ENCODE peak calls at places on chromosomes 16 and 17, in ten cellular contexts. One of them, this sample, is unnamed.

GRCh38 chr16:14564323-14564722 is 65.7 kb downstream of the PARN start:
- DNase-seq in gastrocnemius medialis: no peak
- DNase-seq in GM23248: no peak
- DNase-seq in hepatocyte: peak; percentile 64
- DNase-seq in pancreas: no peak
- DNase-seq in MM.1S: peak; percentile 24
- DNase-seq in left ventricle myocardium inferior: no peak
- DNase-seq in OCI-LY7: no peak
- DNase-seq in CD8-positive, alpha-beta memory T cell: no peak
- DNase-seq in IMR-90: no peak
- DNase-seq in this sample: no peak

GRCh38 chr17:80000955-80001354 is 34.7 kb downstream of the TBC1D16 start:
- DNase-seq in MM.1S: no peak
- DNase-seq in left ventricle myocardium inferior: no peak
- DNase-seq in OCI-LY7: no peak
- DNase-seq in GM23248: no peak
- DNase-seq in gastrocnemius medialis: no peak
- DNase-seq in CD8-positive, alpha-beta memory T cell: no peak
- DNase-seq in IMR-90: no peak
- DNase-seq in hepatocyte: no peak
- DNase-seq in pancreas: peak; percentile 67
- DNase-seq in this sample: no peak

GRCh38 chr17:41754066-41754465 is 19.6 kb upstream of the HAP1 start:
- DNase-seq in hepatocyte: no peak
- DNase-seq in OCI-LY7: no peak
- DNase-seq in IMR-90: no peak
- DNase-seq in left ventricle myocardium inferior: no peak
- DNase-seq in gastrocnemius medialis: no peak
- DNase-seq in pancreas: no peak
- DNase-seq in GM23248: no peak
- DNase-seq in MM.1S: no peak
- DNase-seq in CD8-positive, alpha-beta memory T cell: no peak
- DNase-seq in this sample: no peak

GRCh38 chr16:77683845-77684526 is 38.3 kb upstream of the NUDT7 start:
- DNase-seq in GM23248: no peak
- DNase-seq in left ventricle myocardium inferior: no peak
- DNase-seq in MM.1S: no peak
- DNase-seq in hepatocyte: no peak
- DNase-seq in pancreas: no peak
- DNase-seq in IMR-90: no peak
- DNase-seq in gastrocnemius medialis: no peak
- DNase-seq in OCI-LY7: no peak
- DNase-seq in CD8-positive, alpha-beta memory T cell: no peak
- DNase-seq in this sample: no peak

GRCh38 chr17:54992797-54993639 is 24.5 kb downstream of the STXBP4 start:
- DNase-seq in IMR-90: peak; percentile 54
- DNase-seq in gastrocnemius medialis: no peak
- DNase-seq in left ventricle myocardium inferior: no peak
- DNase-seq in CD8-positive, alpha-beta memory T cell: peak; percentile 37
- DNase-seq in pancreas: no peak
- DNase-seq in MM.1S: peak; percentile 64
- DNase-seq in hepatocyte: peak; percentile 75
- DNase-seq in GM23248: peak; percentile 69
- DNase-seq in OCI-LY7: peak; percentile 75
- DNase-seq in this sample: peak; percentile 10

GRCh38 chr17:35052240-35052608 is 11.3 kb downstream of the RFFL start:
- DNase-seq in gastrocnemius medialis: no peak
- DNase-seq in IMR-90: peak; percentile 77
- DNase-seq in left ventricle myocardium inferior: no peak
- DNase-seq in MM.1S: no peak
- DNase-seq in pancreas: no peak
- DNase-seq in hepatocyte: no peak
- DNase-seq in OCI-LY7: no peak
- DNase-seq in GM23248: peak; percentile 64
- DNase-seq in CD8-positive, alpha-beta memory T cell: no peak
- DNase-seq in this sample: no peak

GRCh38 chr16:59339871-59340270 is 605.8 kb upstream of the GOT2 start:
- DNase-seq in left ventricle myocardium inferior: no peak
- DNase-seq in IMR-90: no peak
- DNase-seq in CD8-positive, alpha-beta memory T cell: no peak
- DNase-seq in OCI-LY7: no peak
- DNase-seq in pancreas: no peak
- DNase-seq in gastrocnemius medialis: no peak
- DNase-seq in GM23248: no peak
- DNase-seq in hepatocyte: no peak
- DNase-seq in MM.1S: no peak
- DNase-seq in this sample: no peak

GRCh38 chr16:2535644-2536021 is 2.2 kb upstream of the PDPK1 start:
- DNase-seq in pancreas: no peak
- DNase-seq in GM23248: peak; percentile 90
- DNase-seq in CD8-positive, alpha-beta memory T cell: no peak
- DNase-seq in OCI-LY7: no peak
- DNase-seq in left ventricle myocardium inferior: no peak
- DNase-seq in MM.1S: no peak
- DNase-seq in gastrocnemius medialis: peak; percentile 14
- DNase-seq in IMR-90: peak; percentile 93
- DNase-seq in hepatocyte: peak; percentile 40
- DNase-seq in this sample: no peak

GRCh38 chr16:5045499-5046115 is 11.9 kb upstream of the NAGPA start:
- DNase-seq in GM23248: no peak
- DNase-seq in left ventricle myocardium inferior: no peak
- DNase-seq in MM.1S: no peak
- DNase-seq in hepatocyte: no peak
- DNase-seq in CD8-positive, alpha-beta memory T cell: no peak
- DNase-seq in IMR-90: no peak
- DNase-seq in gastrocnemius medialis: no peak
- DNase-seq in pancreas: peak; percentile 17
- DNase-seq in OCI-LY7: no peak
- DNase-seq in this sample: no peak

GRCh38 chr17:2090804-2091534 is 36.1 kb downstream of the HIC1 start:
- DNase-seq in pancreas: no peak
- DNase-seq in CD8-positive, alpha-beta memory T cell: no peak
- DNase-seq in hepatocyte: peak; percentile 86
- DNase-seq in GM23248: peak; percentile 97
- DNase-seq in IMR-90: peak; percentile 97
- DNase-seq in MM.1S: no peak
- DNase-seq in left ventricle myocardium inferior: peak; percentile 64
- DNase-seq in OCI-LY7: no peak
- DNase-seq in gastrocnemius medialis: no peak
- DNase-seq in this sample: no peak

GRCh38 chr17:22506231-22506630 is 813.9 kb downstream of the KCNJ18 start:
- DNase-seq in left ventricle myocardium inferior: no peak
- DNase-seq in OCI-LY7: no peak
- DNase-seq in hepatocyte: no peak
- DNase-seq in GM23248: no peak
- DNase-seq in IMR-90: no peak
- DNase-seq in pancreas: no peak
- DNase-seq in MM.1S: no peak
- DNase-seq in CD8-positive, alpha-beta memory T cell: no peak
- DNase-seq in gastrocnemius medialis: no peak
- DNase-seq in this sample: no peak

GRCh38 chr16:85524365-85524629 is 88.8 kb upstream of the GSE1 start:
- DNase-seq in IMR-90: no peak
- DNase-seq in pancreas: peak; percentile 68
- DNase-seq in hepatocyte: no peak
- DNase-seq in MM.1S: no peak
- DNase-seq in OCI-LY7: no peak
- DNase-seq in gastrocnemius medialis: no peak
- DNase-seq in GM23248: no peak
- DNase-seq in left ventricle myocardium inferior: no peak
- DNase-seq in CD8-positive, alpha-beta memory T cell: no peak
- DNase-seq in this sample: no peak

GRCh38 chr17:76268991-76269981 is 4.1 kb downstream of the UBALD2 start:
- DNase-seq in IMR-90: no peak
- DNase-seq in pancreas: no peak
- DNase-seq in GM23248: no peak
- DNase-seq in CD8-positive, alpha-beta memory T cell: no peak
- DNase-seq in left ventricle myocardium inferior: no peak
- DNase-seq in OCI-LY7: peak; percentile 45
- DNase-seq in hepatocyte: no peak
- DNase-seq in gastrocnemius medialis: no peak
- DNase-seq in MM.1S: no peak
- DNase-seq in this sample: peak; percentile 50

GRCh38 chr17:55710829-55711496 is 11.7 kb downstream of the TMEM100 start:
- DNase-seq in gastrocnemius medialis: no peak
- DNase-seq in hepatocyte: no peak
- DNase-seq in pancreas: no peak
- DNase-seq in GM23248: no peak
- DNase-seq in left ventricle myocardium inferior: no peak
- DNase-seq in IMR-90: no peak
- DNase-seq in OCI-LY7: no peak
- DNase-seq in MM.1S: no peak
- DNase-seq in CD8-positive, alpha-beta memory T cell: no peak
- DNase-seq in this sample: no peak

GRCh38 chr16:31375231-31375630 is 17.9 kb upstream of the ITGAD start:
- DNase-seq in OCI-LY7: no peak
- DNase-seq in pancreas: no peak
- DNase-seq in CD8-positive, alpha-beta memory T cell: no peak
- DNase-seq in IMR-90: no peak
- DNase-seq in left ventricle myocardium inferior: no peak
- DNase-seq in gastrocnemius medialis: no peak
- DNase-seq in MM.1S: no peak
- DNase-seq in hepatocyte: no peak
- DNase-seq in GM23248: no peak
- DNase-seq in this sample: no peak

GRCh38 chr16:85394511-85395206 is 218.5 kb upstream of the GSE1 start:
- DNase-seq in CD8-positive, alpha-beta memory T cell: no peak
- DNase-seq in gastrocnemius medialis: no peak
- DNase-seq in OCI-LY7: peak; percentile 24
- DNase-seq in pancreas: no peak
- DNase-seq in MM.1S: no peak
- DNase-seq in left ventricle myocardium inferior: peak; percentile 10
- DNase-seq in GM23248: no peak
- DNase-seq in hepatocyte: no peak
- DNase-seq in IMR-90: no peak
- DNase-seq in this sample: no peak

GRCh38 chr17:61903251-61903650 is 24.5 kb downstream of the INTS2 start:
- DNase-seq in left ventricle myocardium inferior: no peak
- DNase-seq in OCI-LY7: no peak
- DNase-seq in IMR-90: no peak
- DNase-seq in hepatocyte: no peak
- DNase-seq in CD8-positive, alpha-beta memory T cell: no peak
- DNase-seq in pancreas: no peak
- DNase-seq in gastrocnemius medialis: no peak
- DNase-seq in GM23248: no peak
- DNase-seq in MM.1S: no peak
- DNase-seq in this sample: no peak

GRCh38 chr17:61895391-61895790 is 32.1 kb upstream of the BRIP1 start:
- DNase-seq in OCI-LY7: no peak
- DNase-seq in hepatocyte: no peak
- DNase-seq in CD8-positive, alpha-beta memory T cell: no peak
- DNase-seq in pancreas: no peak
- DNase-seq in GM23248: no peak
- DNase-seq in MM.1S: no peak
- DNase-seq in gastrocnemius medialis: no peak
- DNase-seq in left ventricle myocardium inferior: no peak
- DNase-seq in IMR-90: no peak
- DNase-seq in this sample: no peak

GRCh38 chr17:61897548-61898180 is 30.1 kb downstream of the INTS2 start:
- DNase-seq in OCI-LY7: no peak
- DNase-seq in pancreas: no peak
- DNase-seq in IMR-90: no peak
- DNase-seq in MM.1S: no peak
- DNase-seq in gastrocnemius medialis: no peak
- DNase-seq in hepatocyte: no peak
- DNase-seq in CD8-positive, alpha-beta memory T cell: no peak
- DNase-seq in left ventricle myocardium inferior: no peak
- DNase-seq in GM23248: no peak
- DNase-seq in this sample: no peak
- H3K4me1 ChIP-seq in OCI-LY7: no peaks in the 10 kb centered on the region
- H3K4me1 ChIP-seq in pancreas: no peaks in the 10 kb centered on the region
- H3K4me1 ChIP-seq in IMR-90: no peaks in the 10 kb centered on the region
- H3K4me1 ChIP-seq in MM.1S: no peaks in the 10 kb centered on the region
- H3K4me1 ChIP-seq in gastrocnemius medialis: no peaks in the 10 kb centered on the region
- H3K4me1 ChIP-seq in hepatocyte: no peaks in the 10 kb centered on the region
- H3K4me1 ChIP-seq in CD8-positive, alpha-beta memory T cell: no peaks in the 10 kb centered on the region
- H3K4me1 ChIP-seq in left ventricle myocardium inferior: no peaks in the 10 kb centered on the region
- H3K4me1 ChIP-seq in GM23248: no peaks in the 10 kb centered on the region
- H3K4me1 ChIP-seq in this sample: no peaks in the 10 kb centered on the region

DNA sequence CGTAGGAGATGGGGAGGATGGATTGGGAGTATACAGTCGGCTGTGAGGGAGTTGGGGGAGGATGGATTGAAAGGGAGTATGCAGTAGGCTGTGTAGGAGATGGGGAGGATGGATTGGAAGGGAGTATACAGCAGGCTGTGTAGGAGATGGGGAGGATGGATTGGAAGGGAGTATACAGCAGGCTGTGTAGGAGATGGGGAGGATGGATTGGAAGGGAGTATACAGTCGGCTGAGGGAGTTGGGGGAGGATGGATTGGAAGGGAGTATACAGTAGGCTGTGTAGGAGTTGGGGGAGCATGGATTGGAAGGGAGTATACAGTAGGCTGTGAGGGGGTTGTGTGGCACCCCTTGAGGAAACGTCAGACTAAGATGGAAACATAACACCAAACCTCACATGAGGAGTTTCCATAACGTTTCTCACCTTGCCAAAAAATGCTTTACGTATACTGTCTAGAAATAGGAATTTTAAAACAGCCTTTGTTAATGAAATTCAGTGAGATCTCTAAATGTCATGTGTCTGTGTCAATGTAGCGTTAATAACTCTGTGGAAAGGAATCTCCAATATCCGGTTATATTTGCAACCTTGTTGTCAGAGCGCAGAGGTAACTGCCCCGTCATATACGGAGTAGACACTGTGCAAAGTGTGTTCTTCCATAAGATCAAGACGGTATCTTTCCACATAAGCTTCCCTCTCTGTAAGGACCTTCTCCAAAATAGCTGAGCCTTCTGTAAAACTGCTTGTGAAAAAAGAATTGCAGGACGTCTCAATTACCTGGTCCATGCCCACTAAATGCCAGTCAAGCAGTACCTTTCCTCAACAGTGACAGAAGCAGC is 6.3 kb upstream of the VPS53 start:
- DNase-seq in left ventricle myocardium inferior: no peak
- DNase-seq in OCI-LY7: no peak
- DNase-seq in GM23248: no peak
- DNase-seq in pancreas: no peak
- DNase-seq in CD8-positive, alpha-beta memory T cell: no peak
- DNase-seq in MM.1S: no peak
- DNase-seq in hepatocyte: no peak
- DNase-seq in IMR-90: no peak
- DNase-seq in gastrocnemius medialis: no peak
- DNase-seq in this sample: no peak
- H3K27ac ChIP-seq in left ventricle myocardium inferior: no peak overlapping the region
- H3K27ac ChIP-seq in OCI-LY7: no peak overlapping the region
- H3K27ac ChIP-seq in GM23248: no peak overlapping the region
- H3K27ac ChIP-seq in pancreas: no peak overlapping the region
- H3K27ac ChIP-seq in CD8-positive, alpha-beta memory T cell: no peak overlapping the region
- H3K27ac ChIP-seq in MM.1S: no peak overlapping the region
- H3K27ac ChIP-seq in hepatocyte: no peak overlapping the region
- H3K27ac ChIP-seq in IMR-90: no peak overlapping the region
- H3K27ac ChIP-seq in gastrocnemius medialis: no peak overlapping the region
- H3K27ac ChIP-seq in this sample: no peak overlapping the region

GRCh38 chr17:75168998-75169397 is 13.8 kb downstream of the SUMO2 start:
- DNase-seq in CD8-positive, alpha-beta memory T cell: no peak
- DNase-seq in OCI-LY7: no peak
- DNase-seq in MM.1S: no peak
- DNase-seq in IMR-90: no peak
- DNase-seq in pancreas: no peak
- DNase-seq in left ventricle myocardium inferior: no peak
- DNase-seq in GM23248: no peak
- DNase-seq in gastrocnemius medialis: no peak
- DNase-seq in hepatocyte: no peak
- DNase-seq in this sample: no peak
- H3K4me1 ChIP-seq in CD8-positive, alpha-beta memory T cell: peaks cover 8% of the 10 kb centered on the region
- H3K4me1 ChIP-seq in OCI-LY7: peaks cover 3% of the 10 kb centered on the region
- H3K4me1 ChIP-seq in MM.1S: no peaks in the 10 kb centered on the region
- H3K4me1 ChIP-seq in IMR-90: no peaks in the 10 kb centered on the region
- H3K4me1 ChIP-seq in pancreas: no peaks in the 10 kb centered on the region
- H3K4me1 ChIP-seq in left ventricle myocardium inferior: peaks cover 26% of the 10 kb centered on the region
- H3K4me1 ChIP-seq in GM23248: no peaks in the 10 kb centered on the region
- H3K4me1 ChIP-seq in gastrocnemius medialis: no peaks in the 10 kb centered on the region
- H3K4me1 ChIP-seq in hepatocyte: no peaks in the 10 kb centered on the region
- H3K4me1 ChIP-seq in this sample: peaks cover 9% of the 10 kb centered on the region

GRCh38 chr17:57335195-57335792 is 79.0 kb downstream of the MSI2 start:
- DNase-seq in GM23248: no peak
- DNase-seq in OCI-LY7: no peak
- DNase-seq in hepatocyte: no peak
- DNase-seq in left ventricle myocardium inferior: no peak
- DNase-seq in MM.1S: no peak
- DNase-seq in CD8-positive, alpha-beta memory T cell: no peak
- DNase-seq in pancreas: no peak
- DNase-seq in IMR-90: no peak
- DNase-seq in gastrocnemius medialis: no peak
- DNase-seq in this sample: no peak
- H3K27ac ChIP-seq in GM23248: no peak overlapping the region
- H3K27ac ChIP-seq in OCI-LY7: no peak overlapping the region
- H3K27ac ChIP-seq in hepatocyte: no peak overlapping the region
- H3K27ac ChIP-seq in left ventricle myocardium inferior: no peak overlapping the region
- H3K27ac ChIP-seq in MM.1S: no peak overlapping the region
- H3K27ac ChIP-seq in CD8-positive, alpha-beta memory T cell: no peak overlapping the region
- H3K27ac ChIP-seq in pancreas: no peak overlapping the region
- H3K27ac ChIP-seq in IMR-90: no peak overlapping the region
- H3K27ac ChIP-seq in gastrocnemius medialis: no peak overlapping the region
- H3K27ac ChIP-seq in this sample: no peak overlapping the region

This sample was measured in CD8-positive, alpha-beta T cell.